ENCODE peak calls at places on chromosomes 4 and X, in five cellular contexts. E, N, C, O and I are unnamed samples.

GRCh38 chr4:35559559-35560365 is 684.6 kb downstream of the ARAP2 start:
- DNase-seq in E (no peak), N (no peak), C (no peak), O (no peak), I (no peak)

GRCh38 chr4:88158360-88159136 is at the start of gene ABCG2:
- DNase-seq in E (peak), N (peak), C (no peak), O (peak), I (no peak)

GRCh38 chrX:124232523-124233201 is 99.8 kb upstream of the TEX13D start:
- DNase-seq in E (no peak), N (no peak), C (no peak), O (peak), I (no peak)

GRCh38 chrX:103488332-103488731 is 31.0 kb downstream of the RAB40A start:
- DNase-seq in E (no peak), N (no peak), C (no peak), O (no peak), I (no peak)

GRCh38 chrX:16212024-16212423 is 44.7 kb downstream of the MAGEB17 start:
- DNase-seq in E (no peak), N (no peak), C (no peak), O (no peak), I (no peak)

GRCh38 chr4:109815151-109816081 is at the start of gene GAR1:
- DNase-seq in E (peak), N (peak), C (peak), O (peak), I (peak)

GRCh38 chr4:18390655-18391369 is 369.3 kb upstream of the LCORL start:
- DNase-seq in E (no peak), N (no peak), C (no peak), O (no peak), I (no peak)

GRCh38 chrX:139544591-139544990 is 14.1 kb downstream of the F9 start:
- DNase-seq in E (no peak), N (no peak), C (no peak), O (no peak), I (no peak)

GRCh38 chrX:10062980-10063379 is 93.8 kb upstream of the CLCN4 start:
- DNase-seq in E (no peak), N (no peak), C (no peak), O (no peak), I (no peak)

GRCh38 chr4:8706221-8707044 is 113.9 kb downstream of the CPZ start:
- DNase-seq in E (no peak), N (no peak), C (peak), O (no peak), I (no peak)

GRCh38 chr4:177408023-177408422 is 34.2 kb downstream of the AGA start:
- DNase-seq in E (no peak), N (no peak), C (no peak), O (no peak), I (no peak)

GRCh38 chr4:150510176-150510875 is 71.6 kb upstream of the MAB21L2 start:
- DNase-seq in E (no peak), N (no peak), C (no peak), O (no peak), I (no peak)

GRCh38 chr4:83961575-83961974 is 425.7 kb downstream of the GPAT3 start:
- DNase-seq in E (no peak), N (no peak), C (no peak), O (peak), I (no peak)

GRCh38 chrX:13689519-13690211 is 737 bp downstream of the RAB9A start:
- DNase-seq in E (no peak), N (peak), C (no peak), O (no peak), I (no peak)

GRCh38 chr4:36280555-36280954 is 861 bp upstream of the DTHD1 start:
- DNase-seq in E (no peak), N (no peak), C (no peak), O (no peak), I (no peak)

GRCh38 chr4:98890698-98891097 is 38.2 kb downstream of the EIF4E start:
- DNase-seq in E (no peak), N (no peak), C (no peak), O (no peak), I (no peak)

GRCh38 chrX:138704101-138704500 is 7.4 kb downstream of the FGF13 start:
- DNase-seq in E (no peak), N (no peak), C (no peak), O (no peak), I (no peak)

GRCh38 chr4:2484993-2485392 is 16.1 kb downstream of the RNF4 start:
- DNase-seq in E (no peak), N (peak), C (peak), O (peak), I (no peak)

GRCh38 chr4:848803-849477 is 23.0 kb upstream of the CPLX1 start:
- DNase-seq in E (no peak), N (no peak), C (no peak), O (no peak), I (no peak)

GRCh38 chrX:151816914-151817313 is 82.4 kb downstream of the CNGA2 start:
- DNase-seq in E (no peak), N (no peak), C (no peak), O (no peak), I (no peak)

GRCh38 chr4:828641-829271 is 2.8 kb upstream of the CPLX1 start:
- DNase-seq in E (no peak), N (no peak), C (peak), O (no peak), I (peak)

GRCh38 chr4:95092762-95093161 is 335.0 kb downstream of the BMPR1B start:
- DNase-seq in E (no peak), N (no peak), C (no peak), O (peak), I (no peak)

GRCh38 chr4:88791274-88791673 is 93.6 kb upstream of the NAP1L5 start:
- DNase-seq in E (no peak), N (no peak), C (no peak), O (peak), I (no peak)

GRCh38 chr4:163269874-163270273 is 62.5 kb downstream of the NPY1R start:
- DNase-seq in E (no peak), N (no peak), C (no peak), O (no peak), I (no peak)

GRCh38 chr4:161577604-161578301 is 586.0 kb downstream of the FSTL5 start:
- DNase-seq in E (no peak), N (no peak), C (no peak), O (no peak), I (no peak)

GRCh38 chr4:118811008-118811764 is 24.7 kb downstream of the SEC24D start:
- DNase-seq in E (no peak), N (no peak), C (no peak), O (no peak), I (no peak)

GRCh38 chr4:53476232-53477037 is 99.0 kb downstream of the FIP1L1 start:
- DNase-seq in E (no peak), N (no peak), C (peak), O (no peak), I (no peak)

GRCh38 chr4:66357316-66357715 is 687.0 kb upstream of the EPHA5 start:
- DNase-seq in E (no peak), N (no peak), C (no peak), O (no peak), I (no peak)

GRCh38 chr4:75168548-75168947 is 235.6 kb downstream of the PARM1 start:
- DNase-seq in E (no peak), N (no peak), C (no peak), O (no peak), I (no peak)

GRCh38 chrX:125651426-125651825 is 331.8 kb downstream of the TEX13C start:
- DNase-seq in E (no peak), N (no peak), C (no peak), O (no peak), I (no peak)

GRCh38 chr4:99679204-99679603 is 21.6 kb upstream of the C4orf54 start:
- DNase-seq in E (no peak), N (no peak), C (no peak), O (no peak), I (no peak)